ENCODE peak calls at places on chromosomes 5 and 9, in eight cellular contexts. One of them, this sample, is unnamed.

GRCh38 chr9:15909297-15909696 is 356.5 kb downstream of the CCDC171 start:
- DNase-seq in cardiac muscle cell: no peak
- DNase-seq in astrocyte: peak
- DNase-seq in stomach: no peak
- DNase-seq in upper lobe of right lung: no peak
- DNase-seq in AG04450: no peak
- DNase-seq in effector memory CD4-positive, alpha-beta T cell: no peak
- DNase-seq in left ventricle myocardium inferior: no peak
- DNase-seq in this sample: no peak

GRCh38 chr5:76332102-76332501 is 71.0 kb upstream of the IQGAP2 start:
- DNase-seq in cardiac muscle cell: no peak
- DNase-seq in astrocyte: no peak
- DNase-seq in stomach: peak
- DNase-seq in upper lobe of right lung: no peak
- DNase-seq in AG04450: no peak
- DNase-seq in effector memory CD4-positive, alpha-beta T cell: no peak
- DNase-seq in left ventricle myocardium inferior: no peak
- DNase-seq in this sample: no peak

GRCh38 chr9:15146121-15146820 is 160.7 kb downstream of the TTC39B start:
- DNase-seq in cardiac muscle cell: no peak
- DNase-seq in astrocyte: no peak
- DNase-seq in stomach: no peak
- DNase-seq in upper lobe of right lung: no peak
- DNase-seq in AG04450: no peak
- DNase-seq in effector memory CD4-positive, alpha-beta T cell: no peak
- DNase-seq in left ventricle myocardium inferior: no peak
- DNase-seq in this sample: no peak

GRCh38 chr9:1709347-1709746 is 305.8 kb upstream of the SMARCA2 start:
- DNase-seq in cardiac muscle cell: no peak
- DNase-seq in astrocyte: no peak
- DNase-seq in stomach: no peak
- DNase-seq in upper lobe of right lung: no peak
- DNase-seq in AG04450: no peak
- DNase-seq in effector memory CD4-positive, alpha-beta T cell: no peak
- DNase-seq in left ventricle myocardium inferior: no peak
- DNase-seq in this sample: no peak

GRCh38 chr5:139193928-139194327 is 4.2 kb downstream of the SIL1 start:
- DNase-seq in cardiac muscle cell: no peak
- DNase-seq in astrocyte: no peak
- DNase-seq in stomach: no peak
- DNase-seq in upper lobe of right lung: no peak
- DNase-seq in AG04450: no peak
- DNase-seq in effector memory CD4-positive, alpha-beta T cell: no peak
- DNase-seq in left ventricle myocardium inferior: no peak
- DNase-seq in this sample: no peak

GRCh38 chr9:93057703-93058356 is 671 bp upstream of the SUSD3 start:
- DNase-seq in cardiac muscle cell: no peak
- DNase-seq in astrocyte: no peak
- DNase-seq in stomach: no peak
- DNase-seq in upper lobe of right lung: no peak
- DNase-seq in AG04450: no peak
- DNase-seq in effector memory CD4-positive, alpha-beta T cell: no peak
- DNase-seq in left ventricle myocardium inferior: no peak
- DNase-seq in this sample: no peak

GRCh38 chr9:105425817-105426433 is 21.9 kb upstream of the FSD1L start:
- DNase-seq in cardiac muscle cell: no peak
- DNase-seq in astrocyte: no peak
- DNase-seq in stomach: no peak
- DNase-seq in upper lobe of right lung: no peak
- DNase-seq in AG04450: no peak
- DNase-seq in effector memory CD4-positive, alpha-beta T cell: no peak
- DNase-seq in left ventricle myocardium inferior: no peak
- DNase-seq in this sample: no peak

GRCh38 chr9:87243602-87244001 is 254.1 kb upstream of the DAPK1 start:
- DNase-seq in cardiac muscle cell: no peak
- DNase-seq in astrocyte: no peak
- DNase-seq in stomach: no peak
- DNase-seq in upper lobe of right lung: no peak
- DNase-seq in AG04450: no peak
- DNase-seq in effector memory CD4-positive, alpha-beta T cell: no peak
- DNase-seq in left ventricle myocardium inferior: no peak
- DNase-seq in this sample: no peak

GRCh38 chr5:154652746-154653417 is 102.3 kb upstream of the LARP1 start:
- DNase-seq in cardiac muscle cell: no peak
- DNase-seq in astrocyte: no peak
- DNase-seq in stomach: no peak
- DNase-seq in upper lobe of right lung: no peak
- DNase-seq in AG04450: no peak
- DNase-seq in effector memory CD4-positive, alpha-beta T cell: no peak
- DNase-seq in left ventricle myocardium inferior: no peak
- DNase-seq in this sample: no peak

GRCh38 chr9:104795082-104795481 is 31.2 kb downstream of the NIPSNAP3B start:
- DNase-seq in cardiac muscle cell: no peak
- DNase-seq in astrocyte: no peak
- DNase-seq in stomach: no peak
- DNase-seq in upper lobe of right lung: no peak
- DNase-seq in AG04450: no peak
- DNase-seq in effector memory CD4-positive, alpha-beta T cell: no peak
- DNase-seq in left ventricle myocardium inferior: no peak
- DNase-seq in this sample: no peak

GRCh38 chr5:75049581-75050274 is 2.6 kb downstream of the GCNT4 start:
- DNase-seq in cardiac muscle cell: peak
- DNase-seq in astrocyte: peak
- DNase-seq in stomach: peak
- DNase-seq in upper lobe of right lung: no peak
- DNase-seq in AG04450: no peak
- DNase-seq in effector memory CD4-positive, alpha-beta T cell: no peak
- DNase-seq in left ventricle myocardium inferior: peak
- DNase-seq in this sample: peak

GRCh38 chr9:98222885-98223640 is 30.6 kb upstream of the CORO2A start:
- DNase-seq in cardiac muscle cell: no peak
- DNase-seq in astrocyte: peak
- DNase-seq in stomach: no peak
- DNase-seq in upper lobe of right lung: no peak
- DNase-seq in AG04450: peak
- DNase-seq in effector memory CD4-positive, alpha-beta T cell: no peak
- DNase-seq in left ventricle myocardium inferior: no peak
- DNase-seq in this sample: peak

DNA sequence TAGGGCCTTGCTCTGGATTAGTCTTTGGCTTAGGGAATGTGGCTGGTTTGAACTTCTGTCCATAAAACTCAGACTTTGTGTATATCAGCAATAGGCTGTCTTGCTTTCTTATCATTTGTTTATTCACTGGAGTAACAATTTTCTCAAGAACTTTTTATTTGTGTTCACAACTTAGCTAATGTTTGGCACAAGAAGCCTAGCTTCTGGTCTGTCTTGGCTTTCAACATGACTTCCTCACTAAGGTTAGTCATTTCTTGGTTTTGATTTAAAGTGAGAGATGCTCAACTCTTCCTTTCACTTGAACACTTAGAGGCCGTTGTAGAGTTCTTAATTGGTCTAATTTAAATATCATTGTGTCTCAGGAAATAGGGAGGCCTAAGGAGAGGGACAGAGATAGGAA is 4.9 kb downstream of the FBXO38 start:
- DNase-seq in cardiac muscle cell: no peak
- DNase-seq in astrocyte: peak
- DNase-seq in stomach: no peak
- DNase-seq in upper lobe of right lung: no peak
- DNase-seq in AG04450: no peak
- DNase-seq in effector memory CD4-positive, alpha-beta T cell: no peak
- DNase-seq in left ventricle myocardium inferior: no peak
- DNase-seq in this sample: no peak
- H3K27ac ChIP-seq in cardiac muscle cell: no peak
- H3K27ac ChIP-seq in astrocyte: no peak
- H3K27ac ChIP-seq in stomach: no peak
- H3K27ac ChIP-seq in upper lobe of right lung: no peak
- H3K27ac ChIP-seq in AG04450: no peak
- H3K27ac ChIP-seq in effector memory CD4-positive, alpha-beta T cell: no peak
- H3K27ac ChIP-seq in left ventricle myocardium inferior: peak
- H3K27ac ChIP-seq in this sample: no peak

GRCh38 chr9:116943970-116944369 is 256.9 kb downstream of the TRIM32 start:
- DNase-seq in cardiac muscle cell: no peak
- DNase-seq in astrocyte: no peak
- DNase-seq in stomach: no peak
- DNase-seq in upper lobe of right lung: no peak
- DNase-seq in AG04450: no peak
- DNase-seq in effector memory CD4-positive, alpha-beta T cell: no peak
- DNase-seq in left ventricle myocardium inferior: no peak
- DNase-seq in this sample: no peak
- H3K27ac ChIP-seq in cardiac muscle cell: no peak
- H3K27ac ChIP-seq in astrocyte: no peak
- H3K27ac ChIP-seq in stomach: no peak
- H3K27ac ChIP-seq in upper lobe of right lung: no peak
- H3K27ac ChIP-seq in AG04450: no peak
- H3K27ac ChIP-seq in effector memory CD4-positive, alpha-beta T cell: no peak
- H3K27ac ChIP-seq in left ventricle myocardium inferior: no peak
- H3K27ac ChIP-seq in this sample: no peak

GRCh38 chr5:141560725-141561483 is 57.9 kb downstream of the DIAPH1 start:
- DNase-seq in cardiac muscle cell: peak
- DNase-seq in astrocyte: peak
- DNase-seq in stomach: peak
- DNase-seq in upper lobe of right lung: peak
- DNase-seq in AG04450: peak
- DNase-seq in effector memory CD4-positive, alpha-beta T cell: no peak
- DNase-seq in left ventricle myocardium inferior: peak
- DNase-seq in this sample: peak
- H3K27ac ChIP-seq in cardiac muscle cell: peak
- H3K27ac ChIP-seq in astrocyte: peak
- H3K27ac ChIP-seq in stomach: peak
- H3K27ac ChIP-seq in upper lobe of right lung: peak
- H3K27ac ChIP-seq in AG04450: peak
- H3K27ac ChIP-seq in effector memory CD4-positive, alpha-beta T cell: no peak
- H3K27ac ChIP-seq in left ventricle myocardium inferior: peak
- H3K27ac ChIP-seq in this sample: peak

GRCh38 chr5:173646684-173647083 is 30.2 kb upstream of the BOD1 start:
- DNase-seq in cardiac muscle cell: no peak
- DNase-seq in astrocyte: no peak
- DNase-seq in stomach: no peak
- DNase-seq in upper lobe of right lung: no peak
- DNase-seq in AG04450: no peak
- DNase-seq in effector memory CD4-positive, alpha-beta T cell: no peak
- DNase-seq in left ventricle myocardium inferior: no peak
- DNase-seq in this sample: no peak
- H3K27ac ChIP-seq in cardiac muscle cell: no peak
- H3K27ac ChIP-seq in astrocyte: no peak
- H3K27ac ChIP-seq in stomach: no peak
- H3K27ac ChIP-seq in upper lobe of right lung: no peak
- H3K27ac ChIP-seq in AG04450: no peak
- H3K27ac ChIP-seq in effector memory CD4-positive, alpha-beta T cell: no peak
- H3K27ac ChIP-seq in left ventricle myocardium inferior: no peak
- H3K27ac ChIP-seq in this sample: no peak